ENCODE peak calls at places on chromosomes 6 and 20, in nine cellular contexts. F is GM20000, W is osteoblast, S is endothelial cell, D is dorsolateral prefrontal cortex, U is fibroblast of the aortic adventitia, K is tibial artery, R is fibroblast of pulmonary artery, X is B cell. I is an unnamed sample.

GRCh38 chr6:135993321-135993720 is 141.8 kb downstream of the PDE7B start:
- DNase-seq in F (no peak), W (no peak), S (no peak), D (no peak), U (no peak), K (no peak), R (no peak), X (no peak), I (no peak)

GRCh38 chr6:56938634-56939294 is 16.1 kb upstream of the BEND6 start:
- DNase-seq in F (no peak), W (no peak), S (no peak), D (no peak), U (peak; percentile 100), K (peak; percentile 22), R (peak; percentile 96), X (no peak), I (no peak)

GRCh38 chr6:71056656-71057055 is 99.8 kb upstream of the B3GAT2 start:
- DNase-seq in F (no peak), W (no peak), S (no peak), D (no peak), U (no peak), K (no peak), R (no peak), X (no peak), I (no peak)

GRCh38 chr6:85124472-85125428 is 325.1 kb upstream of the NT5E start:
- DNase-seq in F (no peak), W (no peak), S (no peak), D (no peak), U (peak; percentile 67), K (no peak), R (peak; percentile 53), X (no peak), I (no peak)

GRCh38 chr6:125205931-125206330 is 52.4 kb downstream of the TPD52L1 start:
- DNase-seq in F (no peak), W (no peak), S (no peak), D (no peak), U (no peak), K (no peak), R (no peak), X (no peak), I (no peak)

GRCh38 chr6:74731204-74731603 is 474.6 kb downstream of the COL12A1 start:
- DNase-seq in F (no peak), W (no peak), S (no peak), D (no peak), U (peak; percentile 2), K (no peak), R (peak; percentile 57), X (no peak), I (no peak)

GRCh38 chr20:16299892-16300291 is 273.4 kb downstream of the KIF16B start:
- DNase-seq in F (no peak), W (no peak), S (no peak), D (no peak), U (no peak), K (no peak), R (no peak), X (no peak), I (no peak)

GRCh38 chr6:10662207-10662606 is 32.2 kb downstream of the C6orf52 start:
- DNase-seq in F (no peak), W (no peak), S (no peak), D (no peak), U (no peak), K (no peak), R (no peak), X (no peak), I (no peak)

GRCh38 chr20:37734228-37734980 is 40.6 kb downstream of the CTNNBL1 start:
- DNase-seq in F (no peak), W (peak; percentile 84), S (no peak), D (no peak), U (peak; percentile 95), K (no peak), R (peak; percentile 72), X (no peak), I (no peak)

GRCh38 chr6:105824732-105825131 is 261.4 kb upstream of the PRDM1 start:
- DNase-seq in F (peak; percentile 34), W (peak; percentile 75), S (no peak), D (no peak), U (peak; percentile 49), K (no peak), R (no peak), X (no peak), I (no peak)

GRCh38 chr6:46022110-46022948 is 6.7 kb upstream of the CLIC5 start:
- DNase-seq in F (no peak), W (no peak), S (no peak), D (no peak), U (no peak), K (no peak), R (no peak), X (no peak), I (no peak)

GRCh38 chr6:41713650-41714291 is 21.6 kb downstream of the TFEB start:
- DNase-seq in F (peak; percentile 49), W (peak; percentile 89), S (no peak), D (no peak), U (no peak), K (no peak), R (no peak), X (peak; percentile 68), I (no peak)

GRCh38 chr6:46849361-46849690 is 56.1 kb downstream of the MEP1A start:
- DNase-seq in F (no peak), W (no peak), S (no peak), D (no peak), U (no peak), K (no peak), R (no peak), X (no peak), I (no peak)

GRCh38 chr6:149318581-149319286 is 1.2 kb downstream of the TAB2 start:
- DNase-seq in F (no peak), W (peak; percentile 87), S (no peak), D (no peak), U (peak; percentile 45), K (no peak), R (no peak), X (peak; percentile 41), I (no peak)

GRCh38 chr20:50933589-50933988 is 2.4 kb upstream of the ADNP start:
- DNase-seq in F (no peak), W (no peak), S (no peak), D (no peak), U (no peak), K (no peak), R (no peak), X (no peak), I (no peak)
- TF ChIP-seq CTCF in F (no peak), W (no peak), S (no peak), D (no peak), U (no peak), K (no peak), R (no peak), X (no peak), I (no peak)

GRCh38 chr6:12603711-12604049 is 112.9 kb upstream of the PHACTR1 start:
- DNase-seq in F (no peak), W (no peak), S (no peak), D (no peak), U (no peak), K (no peak), R (no peak), X (no peak), I (no peak)
- TF ChIP-seq CTCF in F (no peak), W (no peak), S (no peak), D (no peak), U (no peak), K (no peak), R (no peak), X (peak; percentile 4), I (peak; percentile 17)

GRCh38 chr6:34025851-34026250 is 120.0 kb downstream of the GRM4 start:
- DNase-seq in F (no peak), W (peak; percentile 59), S (no peak), D (no peak), U (no peak), K (no peak), R (no peak), X (no peak), I (no peak)

GRCh38 chr6:34028691-34029360 is 117.1 kb downstream of the GRM4 start:
- DNase-seq in F (no peak), W (peak; percentile 53), S (no peak), D (no peak), U (no peak), K (no peak), R (no peak), X (no peak), I (no peak)

GRCh38 chr6:34027445-34027936 is 118.4 kb downstream of the GRM4 start:
- DNase-seq in F (peak; percentile 78), W (peak; percentile 99), S (peak; percentile 86), D (no peak), U (peak; percentile 22), K (no peak), R (peak; percentile 22), X (peak; percentile 46), I (no peak)

GRCh38 chr6:34029489-34030280 is 116.2 kb downstream of the GRM4 start:
- DNase-seq in F (no peak), W (peak; percentile 77), S (no peak), D (no peak), U (no peak), K (no peak), R (no peak), X (no peak), I (no peak)

GRCh38 chr6:34027939-34028441 is 117.9 kb downstream of the GRM4 start:
- DNase-seq in F (no peak), W (peak; percentile 26), S (no peak), D (no peak), U (no peak), K (no peak), R (no peak), X (no peak), I (no peak)
- TF ChIP-seq CTCF in F (no peak), W (no peak), S (peak; percentile 43), D (peak; percentile 2), U (no peak), K (no peak), R (no peak), X (peak; percentile 45), I (peak; percentile 44)

GRCh38 chr6:48474136-48474535 is 363.1 kb upstream of the PTCHD4 start:
- DNase-seq in F (no peak), W (no peak), S (no peak), D (no peak), U (no peak), K (no peak), R (no peak), X (no peak), I (no peak)

GRCh38 chr6:48474764-48475674 is 364.0 kb upstream of the PTCHD4 start:
- DNase-seq in F (no peak), W (peak; percentile 5), S (no peak), D (no peak), U (peak; percentile 64), K (no peak), R (peak; percentile 21), X (no peak), I (no peak)

GRCh38 chr6:48472535-48472934 is 361.5 kb upstream of the PTCHD4 start:
- DNase-seq in F (no peak), W (no peak), S (no peak), D (no peak), U (no peak), K (no peak), R (no peak), X (no peak), I (no peak)

GRCh38 chr6:48472121-48472520 is 361.1 kb upstream of the PTCHD4 start:
- DNase-seq in F (no peak), W (no peak), S (no peak), D (no peak), U (peak; percentile 79), K (no peak), R (peak; percentile 49), X (no peak), I (no peak)

DNA sequence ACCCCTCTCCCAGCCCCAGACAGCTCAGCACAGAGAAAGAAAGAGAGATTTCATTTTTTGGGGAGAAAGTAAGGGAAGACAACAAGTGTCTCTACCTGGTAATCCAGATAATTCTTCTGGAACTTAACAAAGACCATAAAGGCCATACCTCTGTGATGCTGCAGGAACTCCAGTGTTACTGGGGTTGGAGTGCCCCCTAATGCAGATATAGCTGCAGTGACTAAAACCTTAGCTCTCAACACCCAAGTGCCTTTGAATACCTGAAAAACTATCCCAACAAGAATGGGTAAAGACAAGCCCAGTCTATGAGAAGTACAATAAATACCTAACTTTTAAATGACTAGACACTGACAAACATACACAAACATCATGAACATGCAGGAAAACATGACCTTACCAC is 365.3 kb upstream of the PTCHD4 start:
- DNase-seq in F (no peak), W (no peak), S (peak; percentile 36), D (no peak), U (peak; percentile 24), K (no peak), R (peak; percentile 52), X (no peak), I (no peak)
- TF ChIP-seq CTCF in F (no peak), W (peak; percentile 18), S (no peak), D (no peak), U (peak; percentile 26), K (no peak), R (peak; percentile 56), X (no peak), I (no peak)

I was measured in CD14-positive monocyte.